ENCODE peak calls at places on chromosomes 6 and 20, in nine cellular contexts. One of them, this sample, is unnamed.

GRCh38 chr6:156590482-156590881 is 186.7 kb upstream of the ARID1B start:
- DNase-seq in CD4-positive, alpha-beta memory T cell: no peak
- DNase-seq in activated CD8-positive, alpha-beta memory T cell treated with anti-CD3 and anti-CD28 coated beads for 1 hour: no peak
- DNase-seq in iris pigment epithelial cell: no peak
- DNase-seq in effector memory CD8-positive, alpha-beta T cell: no peak
- DNase-seq in activated T-helper 1 cell treated with anti-CD3 and anti-CD28 coated beads, Interleukin-2, amount 50 U/mL, for 16 hours: no peak
- DNase-seq in RWPE1: no peak
- DNase-seq in frontal cortex: no peak
- DNase-seq in EH: no peak
- DNase-seq in this sample: no peak

GRCh38 chr6:76072562-76072961 is at the start of gene IMPG1:
- DNase-seq in CD4-positive, alpha-beta memory T cell: no peak
- DNase-seq in activated CD8-positive, alpha-beta memory T cell treated with anti-CD3 and anti-CD28 coated beads for 1 hour: no peak
- DNase-seq in iris pigment epithelial cell: no peak
- DNase-seq in effector memory CD8-positive, alpha-beta T cell: no peak
- DNase-seq in activated T-helper 1 cell treated with anti-CD3 and anti-CD28 coated beads, Interleukin-2, amount 50 U/mL, for 16 hours: no peak
- DNase-seq in RWPE1: no peak
- DNase-seq in frontal cortex: no peak
- DNase-seq in EH: no peak
- DNase-seq in this sample: no peak

GRCh38 chr6:128964233-128964755 is 81.4 kb downstream of the LAMA2 start:
- DNase-seq in CD4-positive, alpha-beta memory T cell: no peak
- DNase-seq in activated CD8-positive, alpha-beta memory T cell treated with anti-CD3 and anti-CD28 coated beads for 1 hour: no peak
- DNase-seq in iris pigment epithelial cell: no peak
- DNase-seq in effector memory CD8-positive, alpha-beta T cell: no peak
- DNase-seq in activated T-helper 1 cell treated with anti-CD3 and anti-CD28 coated beads, Interleukin-2, amount 50 U/mL, for 16 hours: no peak
- DNase-seq in RWPE1: no peak
- DNase-seq in frontal cortex: no peak
- DNase-seq in EH: peak; percentile 10
- DNase-seq in this sample: no peak

GRCh38 chr6:157981132-157981394 is 600 bp upstream of the SYNJ2 start:
- DNase-seq in CD4-positive, alpha-beta memory T cell: no peak
- DNase-seq in activated CD8-positive, alpha-beta memory T cell treated with anti-CD3 and anti-CD28 coated beads for 1 hour: no peak
- DNase-seq in iris pigment epithelial cell: no peak
- DNase-seq in effector memory CD8-positive, alpha-beta T cell: no peak
- DNase-seq in activated T-helper 1 cell treated with anti-CD3 and anti-CD28 coated beads, Interleukin-2, amount 50 U/mL, for 16 hours: no peak
- DNase-seq in RWPE1: no peak
- DNase-seq in frontal cortex: no peak
- DNase-seq in EH: no peak
- DNase-seq in this sample: no peak

GRCh38 chr6:148446681-148447080 is 104.0 kb downstream of the SASH1 start:
- DNase-seq in CD4-positive, alpha-beta memory T cell: no peak
- DNase-seq in activated CD8-positive, alpha-beta memory T cell treated with anti-CD3 and anti-CD28 coated beads for 1 hour: no peak
- DNase-seq in iris pigment epithelial cell: no peak
- DNase-seq in effector memory CD8-positive, alpha-beta T cell: no peak
- DNase-seq in activated T-helper 1 cell treated with anti-CD3 and anti-CD28 coated beads, Interleukin-2, amount 50 U/mL, for 16 hours: no peak
- DNase-seq in RWPE1: no peak
- DNase-seq in frontal cortex: no peak
- DNase-seq in EH: no peak
- DNase-seq in this sample: no peak

GRCh38 chr6:70574643-70575042 is 7.9 kb downstream of the SDHAF4 start:
- DNase-seq in CD4-positive, alpha-beta memory T cell: no peak
- DNase-seq in activated CD8-positive, alpha-beta memory T cell treated with anti-CD3 and anti-CD28 coated beads for 1 hour: no peak
- DNase-seq in iris pigment epithelial cell: no peak
- DNase-seq in effector memory CD8-positive, alpha-beta T cell: no peak
- DNase-seq in activated T-helper 1 cell treated with anti-CD3 and anti-CD28 coated beads, Interleukin-2, amount 50 U/mL, for 16 hours: no peak
- DNase-seq in RWPE1: no peak
- DNase-seq in frontal cortex: no peak
- DNase-seq in EH: no peak
- DNase-seq in this sample: no peak

GRCh38 chr6:40798069-40798770 is 211.1 kb upstream of the LRFN2 start:
- DNase-seq in CD4-positive, alpha-beta memory T cell: no peak
- DNase-seq in activated CD8-positive, alpha-beta memory T cell treated with anti-CD3 and anti-CD28 coated beads for 1 hour: no peak
- DNase-seq in iris pigment epithelial cell: no peak
- DNase-seq in effector memory CD8-positive, alpha-beta T cell: no peak
- DNase-seq in activated T-helper 1 cell treated with anti-CD3 and anti-CD28 coated beads, Interleukin-2, amount 50 U/mL, for 16 hours: no peak
- DNase-seq in RWPE1: no peak
- DNase-seq in frontal cortex: no peak
- DNase-seq in EH: no peak
- DNase-seq in this sample: no peak

GRCh38 chr20:63525968-63526367 is 5.4 kb downstream of the PPDPF start:
- DNase-seq in CD4-positive, alpha-beta memory T cell: no peak
- DNase-seq in activated CD8-positive, alpha-beta memory T cell treated with anti-CD3 and anti-CD28 coated beads for 1 hour: no peak
- DNase-seq in iris pigment epithelial cell: no peak
- DNase-seq in effector memory CD8-positive, alpha-beta T cell: no peak
- DNase-seq in activated T-helper 1 cell treated with anti-CD3 and anti-CD28 coated beads, Interleukin-2, amount 50 U/mL, for 16 hours: no peak
- DNase-seq in RWPE1: no peak
- DNase-seq in frontal cortex: no peak
- DNase-seq in EH: no peak
- DNase-seq in this sample: no peak

GRCh38 chr6:163148781-163149534 is 265.6 kb upstream of the QKI start:
- DNase-seq in CD4-positive, alpha-beta memory T cell: no peak
- DNase-seq in activated CD8-positive, alpha-beta memory T cell treated with anti-CD3 and anti-CD28 coated beads for 1 hour: no peak
- DNase-seq in iris pigment epithelial cell: no peak
- DNase-seq in effector memory CD8-positive, alpha-beta T cell: no peak
- DNase-seq in activated T-helper 1 cell treated with anti-CD3 and anti-CD28 coated beads, Interleukin-2, amount 50 U/mL, for 16 hours: no peak
- DNase-seq in RWPE1: no peak
- DNase-seq in frontal cortex: peak; percentile 25
- DNase-seq in EH: no peak
- DNase-seq in this sample: no peak

GRCh38 chr20:63394635-63395455 is 33.7 kb upstream of the CHRNA4 start:
- DNase-seq in CD4-positive, alpha-beta memory T cell: no peak
- DNase-seq in activated CD8-positive, alpha-beta memory T cell treated with anti-CD3 and anti-CD28 coated beads for 1 hour: no peak
- DNase-seq in iris pigment epithelial cell: no peak
- DNase-seq in effector memory CD8-positive, alpha-beta T cell: no peak
- DNase-seq in activated T-helper 1 cell treated with anti-CD3 and anti-CD28 coated beads, Interleukin-2, amount 50 U/mL, for 16 hours: no peak
- DNase-seq in RWPE1: no peak
- DNase-seq in frontal cortex: no peak
- DNase-seq in EH: no peak
- DNase-seq in this sample: no peak

GRCh38 chr6:17239260-17239659 is 41.9 kb upstream of the RBM24 start:
- DNase-seq in CD4-positive, alpha-beta memory T cell: no peak
- DNase-seq in activated CD8-positive, alpha-beta memory T cell treated with anti-CD3 and anti-CD28 coated beads for 1 hour: no peak
- DNase-seq in iris pigment epithelial cell: no peak
- DNase-seq in effector memory CD8-positive, alpha-beta T cell: no peak
- DNase-seq in activated T-helper 1 cell treated with anti-CD3 and anti-CD28 coated beads, Interleukin-2, amount 50 U/mL, for 16 hours: no peak
- DNase-seq in RWPE1: no peak
- DNase-seq in frontal cortex: no peak
- DNase-seq in EH: no peak
- DNase-seq in this sample: no peak

GRCh38 chr6:111471958-111472357 is 11.1 kb downstream of the REV3L start:
- DNase-seq in CD4-positive, alpha-beta memory T cell: no peak
- DNase-seq in activated CD8-positive, alpha-beta memory T cell treated with anti-CD3 and anti-CD28 coated beads for 1 hour: no peak
- DNase-seq in iris pigment epithelial cell: no peak
- DNase-seq in effector memory CD8-positive, alpha-beta T cell: no peak
- DNase-seq in activated T-helper 1 cell treated with anti-CD3 and anti-CD28 coated beads, Interleukin-2, amount 50 U/mL, for 16 hours: no peak
- DNase-seq in RWPE1: no peak
- DNase-seq in frontal cortex: no peak
- DNase-seq in EH: no peak
- DNase-seq in this sample: no peak

GRCh38 chr6:1945235-1945832 is 300.1 kb downstream of the GMDS start:
- DNase-seq in CD4-positive, alpha-beta memory T cell: no peak
- DNase-seq in activated CD8-positive, alpha-beta memory T cell treated with anti-CD3 and anti-CD28 coated beads for 1 hour: no peak
- DNase-seq in iris pigment epithelial cell: no peak
- DNase-seq in effector memory CD8-positive, alpha-beta T cell: no peak
- DNase-seq in activated T-helper 1 cell treated with anti-CD3 and anti-CD28 coated beads, Interleukin-2, amount 50 U/mL, for 16 hours: no peak
- DNase-seq in RWPE1: no peak
- DNase-seq in frontal cortex: no peak
- DNase-seq in EH: no peak
- DNase-seq in this sample: no peak

This sample was measured in NCI-H2171.